ENCODE peak calls at places on chromosomes 12 and 14, in five cellular contexts. Q is IMR-90, J is endodermal cell, C is H9, N is sigmoid colon. D is an unnamed sample.

GRCh38 chr14:104895207-104895785 is 29.4 kb upstream of the PLD4 start:
- DNase-seq in N (no peak), J (peak; percentile 32), Q (no peak), C (peak; percentile 29), D (no peak)

GRCh38 chr12:14185441-14186192 is 179.9 kb upstream of the ATF7IP start:
- DNase-seq in J (peak; percentile 86), N (no peak), C (peak; percentile 67), Q (peak; percentile 38), D (peak; percentile 2)

GRCh38 chr14:91484186-91484585 is 25.9 kb downstream of the PPP4R3A start:
- DNase-seq in J (no peak), C (no peak), Q (no peak), N (no peak), D (no peak)

GRCh38 chr12:48202766-48203165 is 326 bp downstream of the OR10AD1 start:
- DNase-seq in J (no peak), C (no peak), Q (no peak), N (no peak), D (no peak)

GRCh38 chr14:69323266-69323966 is 63.5 kb downstream of the GALNT16 start:
- DNase-seq in J (peak; percentile 51), C (no peak), Q (no peak), N (peak; percentile 48), D (no peak)

GRCh38 chr14:58193542-58193941 is 6.4 kb upstream of the ACTR10 start:
- DNase-seq in Q (no peak), C (no peak), J (no peak), N (no peak), D (no peak)

GRCh38 chr14:32382704-32383103 is 53.6 kb downstream of the AKAP6 start:
- DNase-seq in Q (no peak), C (no peak), N (no peak), J (peak; percentile 56), D (no peak)

GRCh38 chr14:64112859-64113258 is 181.3 kb downstream of the ESR2 start:
- DNase-seq in J (no peak), Q (no peak), N (no peak), C (no peak), D (no peak)

GRCh38 chr14:69055125-69055524 is 76.0 kb upstream of the ACTN1 start:
- DNase-seq in Q (peak; percentile 97), C (no peak), N (no peak), J (no peak), D (peak; percentile 74)

GRCh38 chr12:29733060-29733459 is 50.7 kb downstream of the TMTC1 start:
- DNase-seq in N (no peak), C (no peak), Q (peak; percentile 43), J (no peak), D (no peak)

GRCh38 chr12:48813464-48814312 is 4.6 kb upstream of the CACNB3 start:
- DNase-seq in N (no peak), Q (peak; percentile 50), C (peak; percentile 85), J (peak; percentile 88), D (no peak)

GRCh38 chr12:121494093-121494787 is 86.6 kb downstream of the KDM2B start:
- DNase-seq in Q (peak; percentile 33), J (peak; percentile 92), C (peak; percentile 78), N (no peak), D (peak; percentile 8)

GRCh38 chr12:92123780-92124707 is 21.6 kb downstream of the BTG1 start:
- DNase-seq in C (no peak), N (no peak), Q (peak; percentile 52), J (no peak), D (no peak)

GRCh38 chr14:70822706-70823185 is 13.4 kb upstream of the MAP3K9 start:
- DNase-seq in Q (peak; percentile 2), C (peak; percentile 87), J (peak; percentile 94), N (no peak), D (no peak)

GRCh38 chr14:51093371-51094281 is 1.3 kb downstream of the TRIM9 start:
- DNase-seq in N (peak; percentile 70), Q (no peak), C (peak; percentile 64), J (peak; percentile 81), D (no peak)

GRCh38 chr14:98347686-98348085 is 924.3 kb downstream of the BCL11B start:
- DNase-seq in J (no peak), C (no peak), N (no peak), Q (no peak), D (no peak)

GRCh38 chr14:58171090-58171489 is 19.1 kb upstream of the ARMH4 start:
- DNase-seq in J (peak; percentile 96), Q (peak; percentile 82), N (peak; percentile 74), C (peak; percentile 95), D (peak; percentile 43)

GRCh38 chr12:50246159-50246865 is 37.0 kb downstream of the LIMA1 start:
- DNase-seq in Q (no peak), J (no peak), N (no peak), C (no peak), D (no peak)

GRCh38 chr12:64931981-64932380 is 107.5 kb downstream of the TBC1D30 start:
- DNase-seq in C (no peak), Q (no peak), N (no peak), J (no peak), D (no peak)

GRCh38 chr14:21825147-21825743 is 151.6 kb upstream of the OR4E1 start:
- DNase-seq in Q (peak; percentile 4), C (peak; percentile 69), N (no peak), J (peak; percentile 77), D (no peak)

GRCh38 chr14:48771717-48772116 is 814.5 kb downstream of the RPS29 start:
- DNase-seq in J (no peak), C (no peak), N (no peak), Q (peak; percentile 70), D (no peak)

GRCh38 chr14:29220077-29220476 is 453.5 kb downstream of the FOXG1 start:
- DNase-seq in Q (no peak), N (no peak), J (peak; percentile 44), C (no peak), D (no peak)

GRCh38 chr12:8446642-8447547 is 8.9 kb upstream of the CLEC6A start:
- DNase-seq in J (no peak), C (no peak), Q (no peak), N (no peak), D (no peak)

GRCh38 chr12:72098622-72099021 is 160.0 kb downstream of the TPH2 start:
- DNase-seq in N (no peak), Q (peak; percentile 2), C (no peak), J (no peak), D (no peak)

GRCh38 chr12:27284751-27285150 is 40.7 kb downstream of the STK38L start:
- DNase-seq in Q (peak; percentile 85), N (no peak), J (no peak), C (no peak), D (no peak)

GRCh38 chr12:97177482-97177881 is 270.4 kb downstream of the NEDD1 start:
- DNase-seq in J (no peak), Q (no peak), N (no peak), C (no peak), D (no peak)

DNA sequence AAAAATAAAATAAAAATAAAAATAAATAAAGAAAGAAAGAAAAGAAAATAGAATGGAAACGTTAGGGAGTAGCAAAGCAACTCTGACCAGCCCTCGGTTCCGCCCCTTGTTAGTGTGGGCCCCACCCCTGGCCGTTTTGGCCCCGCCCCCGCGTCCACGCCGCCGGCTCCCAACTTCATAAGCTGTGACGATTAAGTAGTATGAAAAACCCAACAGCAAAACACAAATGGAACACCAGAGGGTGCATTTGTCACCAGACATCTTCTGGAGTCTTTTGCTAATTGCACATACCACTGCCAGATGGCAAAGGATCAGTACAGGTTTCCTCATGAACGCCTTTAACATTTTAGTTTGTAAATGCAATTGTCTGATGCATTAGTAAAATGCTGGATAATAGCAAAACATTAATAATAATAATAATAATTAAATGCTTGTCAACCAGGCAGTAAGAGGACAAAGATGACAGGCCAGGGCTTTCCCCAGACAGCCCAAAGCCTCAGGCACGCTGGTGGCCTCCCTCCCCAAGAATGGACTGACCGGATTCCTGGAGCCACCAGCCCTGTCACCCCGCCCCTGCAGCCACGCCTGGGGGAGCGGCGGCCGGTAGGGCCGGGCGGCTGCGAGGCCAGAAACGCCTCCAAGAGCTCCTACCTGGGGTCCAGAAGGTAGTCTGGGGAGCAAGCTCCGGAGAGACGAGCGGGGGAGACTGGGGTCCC is 23.6 kb downstream of the HSP90AA1 start:
- DNase-seq in J (peak; percentile 84), N (peak; percentile 87), C (peak; percentile 68), Q (peak; percentile 83), D (peak; percentile 47)
- TF ChIP-seq CTCF in J (peak; percentile 55), N (peak; percentile 36), C (peak; percentile 26), Q (peak; percentile 57), D (peak; percentile 57)

GRCh38 chr14:106037380-106037779 is 511.0 kb downstream of the TMEM121 start:
- DNase-seq in N (no peak), J (no peak), C (no peak), Q (no peak), D (no peak)
- H3K9me3 ChIP-seq in N (no peaks in the 10 kb centered on the region), J (peaks cover 84% of the 10 kb centered on the region), C (peaks cover 78% of the 10 kb centered on the region), Q (peaks cover 25% of the 10 kb centered on the region), D (peaks cover 27% of the 10 kb centered on the region)

DNA sequence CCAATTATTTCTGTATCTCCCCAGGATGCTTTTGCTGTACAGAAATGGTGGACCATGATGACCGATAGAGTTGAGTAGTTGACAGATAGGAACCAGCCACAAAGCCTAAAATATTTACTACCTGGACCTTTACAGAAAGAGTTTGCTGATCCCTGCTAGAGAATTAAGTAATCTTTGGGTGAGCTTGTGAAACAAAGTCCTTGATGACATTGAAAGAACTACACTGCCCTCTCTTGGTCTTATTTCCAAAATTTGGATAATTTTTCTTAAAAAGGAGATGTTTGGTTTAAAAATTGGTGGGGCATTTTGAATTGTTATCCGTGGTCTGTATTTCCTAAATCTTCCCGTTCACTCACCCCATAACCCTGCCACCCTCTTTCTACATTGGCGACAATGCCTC is 13.7 kb upstream of the TCTN1 start:
- DNase-seq in J (no peak), C (no peak), Q (peak; percentile 72), N (no peak), D (no peak)
- TF ChIP-seq CTCF in J (peak; percentile 65), C (peak; percentile 55), Q (peak; percentile 78), N (peak; percentile 31), D (peak; percentile 49)

DNA sequence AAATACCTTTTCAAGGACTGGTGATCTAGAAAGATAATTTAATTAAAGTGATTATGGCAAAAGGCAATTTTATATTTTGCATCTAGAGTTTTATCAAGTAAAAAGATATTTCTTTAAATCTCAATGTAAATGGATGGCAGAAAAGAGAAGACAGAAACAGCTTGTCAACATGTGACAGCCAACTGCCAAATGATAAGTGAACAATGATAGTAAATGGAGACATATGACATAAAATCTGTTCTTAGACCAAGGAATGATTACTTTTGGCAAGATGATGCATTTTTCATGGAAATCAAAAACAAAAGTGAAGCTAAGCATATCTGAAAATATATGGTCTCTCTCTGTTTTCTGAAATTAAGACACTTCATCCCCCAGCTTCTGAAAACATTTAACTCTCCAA is 1730.7 kb upstream of the FLRT2 start:
- DNase-seq in Q (no peak), N (no peak), J (no peak), C (no peak), D (no peak)
- H3K9me3 ChIP-seq in Q (no peaks in the 10 kb centered on the region), N (no peaks in the 10 kb centered on the region), J (no peaks in the 10 kb centered on the region), C (no peaks in the 10 kb centered on the region), D (no peaks in the 10 kb centered on the region)

GRCh38 chr12:123905319-123905925 is 67.2 kb downstream of the CCDC92 start:
- DNase-seq in Q (peak; percentile 81), N (no peak), C (peak; percentile 68), J (peak; percentile 90), D (peak; percentile 68)
- TF ChIP-seq CTCF in Q (peak; percentile 78), N (peak; percentile 70), C (peak; percentile 84), J (peak; percentile 91), D (peak; percentile 79)

DNA sequence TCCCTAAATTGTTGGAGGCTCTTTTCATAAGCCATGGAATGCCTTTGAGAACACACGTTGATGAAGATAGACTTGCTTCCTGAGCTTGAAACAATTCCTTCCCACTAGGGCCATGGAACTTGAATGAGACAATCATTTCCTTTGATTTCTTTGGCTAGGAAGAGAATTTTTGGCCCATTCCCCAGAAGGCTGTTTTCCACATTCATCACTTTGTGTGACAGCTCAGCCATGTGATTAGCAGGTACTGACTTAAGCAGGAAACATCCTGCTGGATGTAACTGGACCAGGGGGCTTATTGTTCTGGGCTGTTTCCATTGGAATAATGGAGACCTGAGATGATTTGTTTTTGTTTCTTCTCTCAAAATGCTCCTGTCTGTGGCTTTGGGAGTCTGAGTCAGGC is 469.8 kb upstream of the SEL1L start:
- DNase-seq in C (no peak), N (no peak), J (no peak), Q (no peak), D (no peak)
- H3K9me3 ChIP-seq in C (no peaks in the 10 kb centered on the region), N (no peaks in the 10 kb centered on the region), J (no peaks in the 10 kb centered on the region), Q (peaks cover 8% of the 10 kb centered on the region), D (peaks cover 8% of the 10 kb centered on the region)